ENCODE peak calls at places on chromosomes 16 and 17, in five cellular contexts. One of them, this sample, is unnamed.

GRCh38 chr17:20955437-20956323 is 87.1 kb downstream of the USP22 start:
- DNase-seq in AG04450: no peak
- DNase-seq in fibroblast of lung: peak; percentile 47
- DNase-seq in heart right ventricle: no peak
- DNase-seq in tibial artery: no peak
- DNase-seq in this sample: no peak

GRCh38 chr17:61291457-61292311 is 108.0 kb upstream of the TBX2 start:
- DNase-seq in heart right ventricle: no peak
- DNase-seq in AG04450: no peak
- DNase-seq in fibroblast of lung: peak; percentile 82
- DNase-seq in tibial artery: no peak
- DNase-seq in this sample: no peak

GRCh38 chr17:2393954-2394749 is 6.7 kb downstream of the MNT start:
- DNase-seq in heart right ventricle: no peak
- DNase-seq in AG04450: no peak
- DNase-seq in tibial artery: no peak
- DNase-seq in fibroblast of lung: no peak
- DNase-seq in this sample: no peak

GRCh38 chr17:82003411-82004381 is 19.0 kb downstream of the CENPX start:
- DNase-seq in tibial artery: peak; percentile 96
- DNase-seq in fibroblast of lung: peak; percentile 89
- DNase-seq in AG04450: peak; percentile 84
- DNase-seq in heart right ventricle: peak; percentile 58
- DNase-seq in this sample: peak; percentile 91

GRCh38 chr17:58247511-58248363 is 9.4 kb downstream of the LPO start:
- DNase-seq in fibroblast of lung: no peak
- DNase-seq in heart right ventricle: no peak
- DNase-seq in tibial artery: no peak
- DNase-seq in AG04450: no peak
- DNase-seq in this sample: no peak

GRCh38 chr16:66858740-66859396 is 14.7 kb downstream of the CA7 start:
- DNase-seq in heart right ventricle: peak; percentile 70
- DNase-seq in fibroblast of lung: peak; percentile 28
- DNase-seq in tibial artery: no peak
- DNase-seq in AG04450: no peak
- DNase-seq in this sample: no peak

GRCh38 chr16:13093676-13094075 is 192.3 kb downstream of the SHISA9 start:
- DNase-seq in tibial artery: no peak
- DNase-seq in fibroblast of lung: no peak
- DNase-seq in heart right ventricle: no peak
- DNase-seq in AG04450: no peak
- DNase-seq in this sample: no peak

GRCh38 chr17:78893684-78894083 is 9.3 kb downstream of the CEP295NL start:
- DNase-seq in fibroblast of lung: no peak
- DNase-seq in tibial artery: no peak
- DNase-seq in AG04450: no peak
- DNase-seq in heart right ventricle: no peak
- DNase-seq in this sample: no peak

GRCh38 chr16:84024854-84025253 is 17.7 kb downstream of the SLC38A8 start:
- DNase-seq in tibial artery: no peak
- DNase-seq in AG04450: no peak
- DNase-seq in fibroblast of lung: peak; percentile 78
- DNase-seq in heart right ventricle: no peak
- DNase-seq in this sample: no peak

GRCh38 chr16:84597518-84598390 is 20.1 kb downstream of the COTL1 start:
- DNase-seq in AG04450: no peak
- DNase-seq in heart right ventricle: no peak
- DNase-seq in tibial artery: no peak
- DNase-seq in fibroblast of lung: peak; percentile 53
- DNase-seq in this sample: no peak

GRCh38 chr17:76585649-76586593 is at the start of gene ST6GALNAC2:
- DNase-seq in heart right ventricle: peak; percentile 45
- DNase-seq in fibroblast of lung: peak; percentile 41
- DNase-seq in AG04450: no peak
- DNase-seq in tibial artery: peak; percentile 73
- DNase-seq in this sample: no peak

GRCh38 chr16:79408355-79408754 is 192.2 kb downstream of the MAF start:
- DNase-seq in AG04450: no peak
- DNase-seq in tibial artery: no peak
- DNase-seq in heart right ventricle: no peak
- DNase-seq in fibroblast of lung: no peak
- DNase-seq in this sample: no peak

GRCh38 chr16:75377971-75378386 is 55.3 kb downstream of the CFDP1 start:
- DNase-seq in heart right ventricle: no peak
- DNase-seq in AG04450: peak; percentile 63
- DNase-seq in tibial artery: no peak
- DNase-seq in fibroblast of lung: peak; percentile 91
- DNase-seq in this sample: no peak

GRCh38 chr17:41530062-41531048 is 2.2 kb upstream of the KRT19 start:
- DNase-seq in AG04450: peak; percentile 61
- DNase-seq in heart right ventricle: no peak
- DNase-seq in tibial artery: no peak
- DNase-seq in fibroblast of lung: peak; percentile 81
- DNase-seq in this sample: no peak

GRCh38 chr16:20884240-20884556 is 16.0 kb downstream of the DCUN1D3 start:
- DNase-seq in fibroblast of lung: peak; percentile 91
- DNase-seq in tibial artery: no peak
- DNase-seq in heart right ventricle: no peak
- DNase-seq in AG04450: peak; percentile 60
- DNase-seq in this sample: no peak

GRCh38 chr16:8686879-8687278 is 12.5 kb downstream of the ABAT start:
- DNase-seq in AG04450: no peak
- DNase-seq in heart right ventricle: no peak
- DNase-seq in fibroblast of lung: no peak
- DNase-seq in tibial artery: no peak
- DNase-seq in this sample: no peak

GRCh38 chr17:39943702-39944392 is 16.3 kb downstream of the LRRC3C start:
- DNase-seq in fibroblast of lung: no peak
- DNase-seq in heart right ventricle: no peak
- DNase-seq in AG04450: no peak
- DNase-seq in tibial artery: no peak
- DNase-seq in this sample: no peak

GRCh38 chr17:42025191-42025579 is 5.3 kb downstream of the NKIRAS2 start:
- DNase-seq in fibroblast of lung: no peak
- DNase-seq in AG04450: no peak
- DNase-seq in tibial artery: no peak
- DNase-seq in heart right ventricle: no peak
- DNase-seq in this sample: no peak

GRCh38 chr16:87027056-87027616 is 290.1 kb downstream of the C16orf95 start:
- DNase-seq in fibroblast of lung: no peak
- DNase-seq in AG04450: no peak
- DNase-seq in tibial artery: peak; percentile 56
- DNase-seq in heart right ventricle: no peak
- DNase-seq in this sample: peak; percentile 66

GRCh38 chr17:45020354-45021138 is 30.9 kb downstream of the DCAKD start:
- DNase-seq in AG04450: no peak
- DNase-seq in tibial artery: no peak
- DNase-seq in fibroblast of lung: peak; percentile 58
- DNase-seq in heart right ventricle: peak; percentile 36
- DNase-seq in this sample: no peak

GRCh38 chr17:45022288-45022648 is 29.2 kb downstream of the DCAKD start:
- DNase-seq in AG04450: no peak
- DNase-seq in tibial artery: no peak
- DNase-seq in heart right ventricle: no peak
- DNase-seq in fibroblast of lung: no peak
- DNase-seq in this sample: no peak

GRCh38 chr17:45019177-45019711 is 32.2 kb downstream of the DCAKD start:
- DNase-seq in tibial artery: no peak
- DNase-seq in heart right ventricle: peak; percentile 16
- DNase-seq in fibroblast of lung: peak; percentile 44
- DNase-seq in AG04450: no peak
- DNase-seq in this sample: no peak

GRCh38 chr17:45021607-45022287 is 29.7 kb downstream of the DCAKD start:
- DNase-seq in AG04450: no peak
- DNase-seq in heart right ventricle: peak; percentile 44
- DNase-seq in tibial artery: peak; percentile 80
- DNase-seq in fibroblast of lung: peak; percentile 71
- DNase-seq in this sample: no peak

DNA sequence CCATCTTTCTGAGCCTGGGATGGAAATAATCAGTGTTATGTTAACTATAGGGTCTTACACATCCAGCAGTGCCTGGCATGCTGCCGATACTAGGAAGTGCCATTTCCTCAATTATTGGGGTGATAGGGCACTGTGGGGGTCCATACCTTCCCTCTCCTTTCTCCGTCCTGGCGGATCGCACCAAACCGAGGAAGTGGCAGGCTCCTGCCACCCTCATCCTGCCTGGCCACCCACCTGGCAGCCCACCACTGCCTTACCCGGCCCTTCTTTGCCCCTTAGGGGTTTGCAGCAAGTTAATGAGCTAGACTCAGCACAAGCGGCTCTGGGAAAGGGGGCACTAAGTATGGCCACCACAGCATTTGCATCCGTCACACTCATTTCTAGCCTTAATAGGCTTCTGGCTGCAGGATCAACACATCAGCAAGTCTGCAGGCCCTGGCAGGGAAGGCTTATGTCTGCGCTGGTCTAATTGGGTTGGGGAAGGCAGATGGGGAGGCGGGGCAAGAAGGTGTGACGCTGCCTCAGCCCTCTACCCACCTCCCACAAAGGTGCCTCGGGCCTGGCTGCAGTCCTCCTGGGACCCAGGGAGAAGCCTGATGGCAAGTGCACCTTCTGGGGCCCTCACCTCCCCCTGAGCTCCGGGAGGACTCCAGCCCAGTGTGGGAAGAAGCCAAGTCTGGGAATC is 28.6 kb downstream of the DCAKD start:
- DNase-seq in AG04450: no peak
- DNase-seq in heart right ventricle: no peak
- DNase-seq in tibial artery: no peak
- DNase-seq in fibroblast of lung: no peak
- DNase-seq in this sample: no peak
- H3K27ac ChIP-seq in AG04450: no peak overlapping the region
- H3K27ac ChIP-seq in heart right ventricle: no peak overlapping the region
- H3K27ac ChIP-seq in tibial artery: peak overlapping the region; percentile 60
- H3K27ac ChIP-seq in fibroblast of lung: no peak overlapping the region
- H3K27ac ChIP-seq in this sample: no peak overlapping the region

GRCh38 chr16:82364690-82365089 is 194.7 kb upstream of the MPHOSPH6 start:
- DNase-seq in fibroblast of lung: no peak
- DNase-seq in heart right ventricle: no peak
- DNase-seq in tibial artery: no peak
- DNase-seq in AG04450: no peak
- DNase-seq in this sample: no peak

GRCh38 chr16:82363026-82363816 is 193.2 kb upstream of the MPHOSPH6 start:
- DNase-seq in AG04450: no peak
- DNase-seq in heart right ventricle: no peak
- DNase-seq in tibial artery: no peak
- DNase-seq in fibroblast of lung: no peak
- DNase-seq in this sample: no peak

GRCh38 chr16:82366462-82366861 is 196.4 kb upstream of the MPHOSPH6 start:
- DNase-seq in AG04450: no peak
- DNase-seq in heart right ventricle: no peak
- DNase-seq in fibroblast of lung: no peak
- DNase-seq in tibial artery: no peak
- DNase-seq in this sample: no peak

GRCh38 chr16:82370282-82370681 is 200.3 kb upstream of the MPHOSPH6 start:
- DNase-seq in AG04450: no peak
- DNase-seq in heart right ventricle: no peak
- DNase-seq in fibroblast of lung: no peak
- DNase-seq in tibial artery: no peak
- DNase-seq in this sample: no peak

DNA sequence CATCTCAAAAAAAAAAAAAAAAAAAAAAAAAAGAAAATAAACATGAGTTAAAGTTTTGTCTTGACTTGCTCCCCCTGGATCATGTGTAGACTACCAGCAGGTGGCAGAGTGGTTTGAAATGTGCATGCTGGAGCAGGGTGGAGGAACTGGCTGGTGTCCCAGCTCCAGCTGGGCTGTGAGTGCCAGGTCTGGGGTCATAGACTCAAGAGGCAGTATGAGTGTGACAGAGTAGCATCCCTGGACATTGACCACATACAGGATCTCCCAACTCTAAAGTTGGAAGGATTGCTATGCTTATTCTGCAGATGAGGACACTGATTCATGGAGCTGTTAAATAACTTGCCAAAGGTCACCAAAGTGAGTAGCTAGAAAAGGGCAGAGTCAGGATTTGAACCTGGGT is 198.0 kb upstream of the MPHOSPH6 start:
- DNase-seq in tibial artery: no peak
- DNase-seq in heart right ventricle: peak; percentile 64
- DNase-seq in fibroblast of lung: peak; percentile 9
- DNase-seq in AG04450: no peak
- DNase-seq in this sample: no peak
- TF ChIP-seq CTCF in tibial artery: peak; percentile 14
- TF ChIP-seq CTCF in heart right ventricle: peak; percentile 33
- TF ChIP-seq CTCF in fibroblast of lung: no peak
- TF ChIP-seq CTCF in AG04450: peak; percentile 28
- TF ChIP-seq CTCF in this sample: no peak

DNA sequence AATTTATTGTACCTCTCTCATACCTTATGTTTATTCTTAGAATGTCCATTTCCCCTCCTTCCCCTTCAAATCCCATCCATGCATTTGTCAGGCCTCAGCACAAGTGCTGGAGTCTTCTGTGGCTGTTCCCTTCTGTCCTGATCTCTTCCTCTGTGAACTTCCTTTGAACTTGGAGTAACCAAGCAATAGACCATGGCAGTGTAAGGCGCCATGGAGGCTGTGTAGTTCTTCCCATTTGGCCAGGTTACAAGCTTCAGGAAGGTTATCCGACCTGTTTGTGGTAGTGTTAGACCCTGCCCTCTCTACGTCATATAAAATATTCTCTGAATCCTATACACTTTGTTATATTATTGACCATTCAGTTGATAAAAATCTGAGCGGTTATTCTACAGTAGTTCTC is 28.6 kb downstream of the MAP2K6 start:
- DNase-seq in tibial artery: no peak
- DNase-seq in fibroblast of lung: no peak
- DNase-seq in AG04450: no peak
- DNase-seq in heart right ventricle: no peak
- DNase-seq in this sample: no peak
- H3K27ac ChIP-seq in tibial artery: no peak overlapping the region
- H3K27ac ChIP-seq in fibroblast of lung: no peak overlapping the region
- H3K27ac ChIP-seq in AG04450: no peak overlapping the region
- H3K27ac ChIP-seq in heart right ventricle: no peak overlapping the region
- H3K27ac ChIP-seq in this sample: no peak overlapping the region

DNA sequence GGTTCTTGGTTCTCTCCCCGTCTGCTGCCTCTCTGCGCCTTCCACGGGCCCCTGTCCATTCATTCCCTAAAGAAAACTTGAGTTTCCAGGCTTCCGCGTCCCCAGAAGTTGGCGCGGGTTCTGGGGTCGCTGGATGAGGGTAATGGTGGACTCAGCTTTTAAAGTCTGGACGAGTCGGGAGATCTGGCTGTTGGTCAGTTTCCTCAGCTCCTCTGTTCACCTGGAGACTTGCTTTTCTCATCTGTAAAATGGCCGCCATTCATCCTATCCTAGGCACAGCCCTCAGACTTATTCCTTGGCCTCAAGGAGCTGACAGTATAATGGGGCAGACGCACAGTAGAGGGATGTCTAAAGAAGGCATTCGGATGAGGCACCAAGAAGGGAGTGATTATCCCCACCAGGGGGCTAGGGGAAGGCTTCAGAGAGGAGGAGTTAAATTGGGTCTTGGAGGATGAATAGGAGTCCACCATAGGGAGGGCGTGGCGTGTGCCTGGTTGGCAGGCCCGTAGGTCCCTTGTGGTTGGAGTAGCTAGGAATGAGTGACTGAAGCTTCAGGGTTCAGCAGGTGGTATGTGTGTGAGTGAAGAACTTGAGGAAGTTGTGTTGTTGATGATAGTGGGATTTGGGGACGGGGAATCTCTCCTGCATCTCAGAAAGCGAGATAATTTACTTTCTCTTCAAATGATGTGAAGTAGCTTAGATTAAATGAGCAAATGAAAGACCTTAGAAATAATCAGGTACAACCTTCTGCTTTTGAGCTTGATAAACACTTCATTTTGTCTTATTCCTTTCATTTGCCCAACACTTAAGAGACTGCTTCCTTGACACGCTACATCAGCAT is 655 bp downstream of the VPS35L start:
- DNase-seq in heart right ventricle: peak; percentile 13
- DNase-seq in fibroblast of lung: peak; percentile 39
- DNase-seq in tibial artery: no peak
- DNase-seq in AG04450: no peak
- DNase-seq in this sample: no peak
- TF ChIP-seq CTCF in heart right ventricle: peak; percentile 6
- TF ChIP-seq CTCF in fibroblast of lung: peak; percentile 7
- TF ChIP-seq CTCF in tibial artery: no peak
- TF ChIP-seq CTCF in AG04450: no peak
- TF ChIP-seq CTCF in this sample: no peak